ENCODE peak calls at places on chromosomes 5 and 9, in five cellular contexts. I, Z, T, J and V are unnamed samples.

GRCh38 chr9:78118742-78119473 is 87.3 kb upstream of the GNAQ start:
- DNase-seq in T (no peak), J (no peak), I (peak), Z (no peak), V (no peak)

GRCh38 chr5:963673-964531 is 44.7 kb upstream of the NKD2 start:
- DNase-seq in I (peak), T (peak), Z (peak), J (no peak), V (no peak)

GRCh38 chr5:2704806-2705645 is 46.5 kb downstream of the IRX2 start:
- DNase-seq in T (peak), I (no peak), Z (no peak), J (no peak), V (no peak)

GRCh38 chr5:43638556-43638955 is 35.6 kb downstream of the NNT start:
- DNase-seq in I (peak), Z (no peak), J (no peak), T (no peak), V (no peak)

GRCh38 chr5:72888595-72888994 is 67.2 kb upstream of the FCHO2 start:
- DNase-seq in I (no peak), Z (no peak), T (no peak), J (no peak), V (no peak)

GRCh38 chr9:70602364-70603019 is 188.0 kb upstream of the KLF9 start:
- DNase-seq in Z (peak), J (peak), T (peak), I (peak), V (peak)

GRCh38 chr9:38643456-38644173 is 23.2 kb upstream of the ANKRD18A start:
- DNase-seq in T (no peak), Z (no peak), I (no peak), J (no peak), V (no peak)

GRCh38 chr9:12640866-12641636 is 52.1 kb upstream of the TYRP1 start:
- DNase-seq in J (no peak), I (no peak), Z (no peak), T (no peak), V (no peak)

GRCh38 chr9:72585737-72586136 is 64.3 kb downstream of the TMC1 start:
- DNase-seq in T (no peak), I (peak), Z (no peak), J (no peak), V (no peak)

GRCh38 chr9:123724211-123724831 is 205.6 kb downstream of the DENND1A start:
- DNase-seq in T (peak), J (no peak), I (peak), Z (no peak), V (no peak)

GRCh38 chr5:72209515-72210115 is 102.3 kb downstream of the MAP1B start:
- DNase-seq in T (no peak), J (no peak), Z (no peak), I (peak), V (no peak)

GRCh38 chr5:175060264-175060663 is 335.9 kb downstream of the MSX2 start:
- DNase-seq in J (no peak), Z (no peak), T (no peak), I (no peak), V (no peak)

GRCh38 chr9:138080979-138081378 is 203.4 kb downstream of the CACNA1B start:
- DNase-seq in I (no peak), Z (no peak), J (no peak), T (no peak), V (no peak)

GRCh38 chr9:37970301-37971106 is 66.6 kb upstream of the SLC25A51 start:
- DNase-seq in I (no peak), J (no peak), Z (no peak), T (no peak), V (no peak)

GRCh38 chr5:18314192-18314778 is 680.0 kb downstream of the TAF11L14 start:
- DNase-seq in T (no peak), J (no peak), Z (no peak), I (peak), V (no peak)

GRCh38 chr5:173866249-173867172 is 21.6 kb upstream of the CPEB4 start:
- DNase-seq in I (no peak), Z (no peak), T (no peak), J (no peak), V (no peak)